ENCODE peak calls at places on chromosomes 1 and 21, in eight cellular contexts. D, R, G, A, X, C, I and B are unnamed samples.

GRCh38 chr1:101190441-101190840 is 46.4 kb upstream of the S1PR1 start:
- DNase-seq in D (no peak), R (no peak), G (no peak), A (no peak), X (no peak), C (no peak), I (no peak), B (no peak)

GRCh38 chr1:167860231-167860923 is 53.6 kb downstream of the ADCY10 start:
- DNase-seq in D (no peak), R (no peak), G (no peak), A (no peak), X (no peak), C (no peak), I (peak), B (no peak)

GRCh38 chr1:10640079-10640578 is 156.3 kb downstream of the CASZ1 start:
- DNase-seq in D (no peak), R (no peak), G (no peak), A (no peak), X (no peak), C (no peak), I (no peak), B (no peak)

GRCh38 chr1:154418062-154418897 is 13.1 kb downstream of the IL6R start:
- DNase-seq in D (no peak), R (peak), G (peak), A (no peak), X (no peak), C (peak), I (no peak), B (peak)

GRCh38 chr1:35470964-35471613 is 86.1 kb downstream of the KIAA0319L start:
- DNase-seq in D (no peak), R (no peak), G (no peak), A (no peak), X (no peak), C (no peak), I (no peak), B (no peak)

GRCh38 chr1:19032701-19033515 is 76.4 kb upstream of the IFFO2 start:
- DNase-seq in D (no peak), R (no peak), G (no peak), A (no peak), X (peak), C (no peak), I (no peak), B (peak)

GRCh38 chr1:155008015-155008941 is 5.7 kb downstream of the ZBTB7B start:
- DNase-seq in D (peak), R (peak), G (no peak), A (no peak), X (peak), C (no peak), I (peak), B (no peak)

GRCh38 chr1:116909511-116910378 is at the start of gene PTGFRN:
- DNase-seq in D (peak), R (peak), G (peak), A (peak), X (peak), C (peak), I (no peak), B (peak)

GRCh38 chr21:45004481-45005263 is 64.8 kb downstream of the SLX9 start:
- DNase-seq in D (peak), R (no peak), G (no peak), A (no peak), X (peak), C (peak), I (no peak), B (peak)
- H3K27ac ChIP-seq in D (no peak), R (no peak), G (no peak), A (peak), X (no peak), C (no peak), I (no peak), B (no peak)

GRCh38 chr1:156898151-156898550 is 4.6 kb downstream of the PEAR1 start:
- DNase-seq in D (no peak), R (no peak), G (peak), A (no peak), X (peak), C (peak), I (no peak), B (no peak)
- H3K4me3 ChIP-seq in D (no peak), R (no peak), G (no peak), A (peak), X (no peak), C (no peak), I (no peak), B (peak)

GRCh38 chr1:47326271-47326670 is 7.3 kb upstream of the CMPK1 start:
- DNase-seq in D (no peak), R (no peak), G (no peak), A (no peak), X (no peak), C (no peak), I (no peak), B (no peak)
- H3K27ac ChIP-seq in D (no peak), R (no peak), G (no peak), A (no peak), X (no peak), C (no peak), I (no peak), B (no peak)

DNA sequence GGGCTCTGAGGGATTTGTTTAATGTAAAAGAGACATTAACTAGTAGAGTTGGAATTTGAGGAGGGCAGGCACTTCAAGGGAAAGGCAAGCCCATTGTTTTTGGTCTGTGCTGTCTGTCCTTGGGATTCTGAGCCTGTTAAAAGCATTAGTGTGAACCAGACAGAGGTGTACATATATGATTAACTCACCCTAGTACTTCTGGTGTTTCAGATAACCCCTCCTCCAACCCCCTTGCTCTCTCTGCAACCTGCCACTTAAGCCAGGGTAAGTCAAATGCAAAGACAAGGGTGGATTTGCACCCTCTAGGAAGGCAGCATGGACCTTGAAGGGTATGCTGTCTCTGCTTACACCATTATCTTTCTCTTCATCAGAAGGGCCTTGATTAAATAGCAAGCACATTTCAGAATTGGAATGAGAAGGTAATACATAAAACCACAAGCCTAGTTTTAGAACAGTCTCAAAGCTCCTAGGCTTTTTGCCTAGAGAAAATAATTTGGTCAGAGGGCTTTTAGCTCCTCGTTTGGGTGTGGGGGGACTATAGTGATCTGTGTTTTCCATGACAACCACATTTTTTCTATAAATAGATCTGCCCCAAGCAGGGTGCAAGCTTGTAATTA is 120.7 kb upstream of the SGIP1 start:
- DNase-seq in D (no peak), R (no peak), G (no peak), A (no peak), X (no peak), C (no peak), I (no peak), B (no peak)
- H3K4me3 ChIP-seq in D (no peak), R (no peak), G (no peak), A (no peak), X (no peak), C (no peak), I (no peak), B (no peak)

DNA sequence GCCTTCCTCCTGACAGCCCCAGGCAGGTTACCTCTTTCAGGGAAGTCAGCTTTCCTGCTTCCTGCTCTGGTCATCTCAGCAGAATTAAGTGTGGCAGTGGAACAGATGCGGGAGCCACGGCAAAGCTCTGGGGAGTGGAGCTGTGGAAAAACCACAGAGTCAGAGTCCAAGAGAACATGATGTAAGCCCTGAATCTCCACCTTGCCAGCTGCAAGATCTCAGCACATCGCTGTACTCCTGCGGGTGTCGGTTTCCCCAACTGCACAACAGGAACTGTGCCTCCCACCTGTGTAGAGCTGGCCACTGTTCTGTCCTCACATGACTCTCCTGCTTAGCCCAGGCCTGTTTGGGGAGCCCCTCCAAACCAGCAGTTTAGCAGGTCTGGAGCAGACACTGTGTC is 123.7 kb downstream of the MATN1 start:
- DNase-seq in D (no peak), R (no peak), G (no peak), A (peak), X (no peak), C (no peak), I (no peak), B (no peak)
- H3K27ac ChIP-seq in D (no peak), R (no peak), G (no peak), A (no peak), X (no peak), C (no peak), I (no peak), B (no peak)

DNA sequence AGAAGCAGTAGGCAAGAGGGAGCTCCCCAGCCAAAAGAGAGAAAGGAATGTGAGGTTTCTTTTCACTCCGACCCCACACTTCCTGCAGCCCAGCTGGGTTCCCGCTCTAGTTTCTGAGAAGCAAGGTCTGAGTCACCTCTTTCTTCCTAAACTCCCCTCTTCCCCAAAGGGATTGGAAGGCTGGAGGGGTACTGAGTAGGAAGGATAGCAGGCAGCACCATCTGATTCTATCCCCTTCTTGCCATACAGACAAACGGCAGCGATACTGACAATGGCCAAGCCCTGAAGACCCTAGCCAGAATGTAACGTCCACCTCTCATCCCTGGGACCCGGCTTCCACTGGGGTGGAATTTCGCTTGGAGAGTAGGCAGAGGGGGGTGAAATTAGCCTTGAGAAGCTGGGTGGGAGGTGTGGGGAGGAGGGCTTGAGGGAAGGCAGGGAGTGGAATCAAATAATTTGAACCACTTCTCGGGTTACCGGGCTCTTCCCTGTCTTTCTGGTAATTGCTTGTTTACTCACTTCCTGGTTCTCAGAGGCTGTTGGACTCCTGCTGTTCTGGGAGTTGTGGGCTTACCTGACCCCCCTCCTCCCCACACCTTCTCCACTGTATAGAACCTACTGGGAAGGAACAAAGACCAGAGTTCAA is 13.2 kb downstream of the IER5 start:
- DNase-seq in D (no peak), R (no peak), G (no peak), A (no peak), X (no peak), C (peak), I (no peak), B (no peak)
- H3K4me3 ChIP-seq in D (no peak), R (no peak), G (no peak), A (no peak), X (no peak), C (peak), I (no peak), B (no peak)

GRCh38 chr1:62336638-62337534 is 17.7 kb upstream of the KANK4 start:
- DNase-seq in D (no peak), R (no peak), G (no peak), A (no peak), X (peak), C (no peak), I (no peak), B (no peak)
- H3K27ac ChIP-seq in D (no peak), R (peak), G (no peak), A (no peak), X (no peak), C (no peak), I (no peak), B (peak)